ENCODE peak calls at places on chromosomes 12 and 14, in ten cellular contexts. B, P, J, X, G, U, C, H, Q and O are unnamed samples.

GRCh38 chr12:93733358-93733757 is 56.2 kb downstream of the CRADD start:
- DNase-seq in G (no peak), C (no peak), J (no peak), Q (no peak), X (no peak), P (no peak), B (peak; percentile 10), U (no peak), H (no peak), O (no peak)

GRCh38 chr12:26226629-26227375 is 31.4 kb downstream of the SSPN start:
- DNase-seq in Q (peak; percentile 24), J (no peak), U (peak; percentile 52), X (peak; percentile 31), C (no peak), G (peak; percentile 26), B (peak; percentile 9), P (peak; percentile 60), H (peak; percentile 37), O (no peak)

GRCh38 chr12:236445-236844 is 22.5 kb upstream of the SLC6A12 start:
- DNase-seq in B (no peak), X (no peak), G (no peak), Q (no peak), P (no peak), J (no peak), C (no peak), H (no peak), U (no peak), O (no peak)

GRCh38 chr14:30223966-30224365 is 296.3 kb upstream of the PRKD1 start:
- DNase-seq in H (no peak), Q (no peak), U (no peak), G (no peak), P (no peak), C (no peak), X (no peak), B (no peak), J (peak; percentile 38), O (no peak)

GRCh38 chr14:92649934-92650545 is 98.4 kb downstream of the LGMN start:
- DNase-seq in Q (no peak), J (peak; percentile 97), H (peak; percentile 73), G (peak; percentile 94), X (peak; percentile 51), P (no peak), C (no peak), B (no peak), U (no peak), O (peak; percentile 45)

GRCh38 chr12:63885401-63885800 is 40.9 kb downstream of the SRGAP1 start:
- DNase-seq in H (no peak), P (no peak), B (no peak), C (no peak), Q (no peak), U (no peak), J (no peak), X (no peak), G (no peak), O (no peak)

GRCh38 chr14:65153101-65153500 is 50.8 kb upstream of the MAX start:
- DNase-seq in Q (no peak), J (no peak), X (no peak), U (no peak), H (peak; percentile 39), B (no peak), G (no peak), P (no peak), C (no peak), O (no peak)

GRCh38 chr12:4857472-4858291 is 52.0 kb upstream of the KCNA1 start:
- DNase-seq in C (peak; percentile 65), P (peak; percentile 85), J (peak; percentile 67), U (peak; percentile 6), H (peak; percentile 61), X (peak; percentile 67), G (peak; percentile 80), B (peak; percentile 87), Q (peak; percentile 82), O (peak; percentile 30)

GRCh38 chr14:96699666-96700065 is 97.5 kb upstream of the VRK1 start:
- DNase-seq in Q (no peak), P (no peak), H (no peak), B (no peak), U (no peak), G (no peak), C (no peak), J (no peak), X (no peak), O (no peak)

GRCh38 chr12:105294164-105294563 is 36.3 kb upstream of the C12orf75 start:
- DNase-seq in H (no peak), C (no peak), B (no peak), U (no peak), Q (no peak), G (no peak), P (no peak), X (no peak), J (no peak), O (no peak)

GRCh38 chr14:25942090-25942489 is 655.7 kb downstream of the NOVA1 start:
- DNase-seq in X (no peak), P (no peak), G (no peak), B (no peak), H (no peak), C (no peak), J (no peak), U (no peak), Q (no peak), O (no peak)

GRCh38 chr14:66507181-66507721 is 696 bp upstream of the GPHN start:
- DNase-seq in H (no peak), Q (no peak), C (peak; percentile 0), J (no peak), X (no peak), P (no peak), G (no peak), U (peak; percentile 72), B (no peak), O (no peak)

GRCh38 chr12:15602051-15602672 is 187.0 kb downstream of the EPS8 start:
- DNase-seq in C (no peak), H (no peak), X (no peak), U (no peak), P (no peak), B (no peak), G (peak; percentile 32), Q (no peak), J (no peak), O (no peak)

GRCh38 chr12:83183132-83183531 is 496.4 kb downstream of the TMTC2 start:
- DNase-seq in X (no peak), B (no peak), C (no peak), J (no peak), Q (no peak), U (no peak), G (no peak), H (no peak), P (no peak), O (no peak)

GRCh38 chr12:89390802-89391673 is 38.7 kb upstream of the DUSP6 start:
- DNase-seq in J (peak; percentile 81), H (no peak), B (no peak), X (peak; percentile 73), P (no peak), G (peak; percentile 86), Q (no peak), C (peak; percentile 84), U (no peak), O (no peak)

GRCh38 chr12:128079476-128079875 is 187.5 kb upstream of the TMEM132C start:
- DNase-seq in G (no peak), U (no peak), Q (no peak), C (no peak), X (no peak), P (no peak), H (no peak), J (no peak), B (no peak), O (no peak)

GRCh38 chr12:9895215-9895971 is 14.1 kb downstream of the KLRF2 start:
- DNase-seq in B (no peak), J (no peak), X (no peak), Q (no peak), C (no peak), H (no peak), P (no peak), G (no peak), U (no peak), O (no peak)
- TF ChIP-seq CTCF in B (no peak), J (no peak), X (no peak), Q (no peak), C (no peak), H (no peak), P (no peak), G (no peak), U (no peak), O (no peak)

GRCh38 chr14:103091883-103092222 is 2.7 kb upstream of the EXOC3L4 start:
- DNase-seq in G (no peak), C (no peak), B (no peak), P (no peak), U (no peak), J (no peak), H (no peak), X (no peak), Q (no peak), O (no peak)
- TF ChIP-seq CTCF in G (no peak), C (no peak), B (peak; percentile 25), P (no peak), U (no peak), J (no peak), H (no peak), X (no peak), Q (no peak), O (no peak)

GRCh38 chr14:99995700-99996356 is 69.4 kb upstream of the EVL start:
- DNase-seq in P (peak; percentile 49), B (peak; percentile 84), Q (peak; percentile 75), H (peak; percentile 26), C (peak; percentile 60), X (peak; percentile 42), U (no peak), G (peak; percentile 73), J (peak; percentile 60), O (no peak)
- TF ChIP-seq CTCF in P (peak; percentile 55), B (peak; percentile 95), Q (peak; percentile 84), H (peak; percentile 53), C (peak; percentile 90), X (peak; percentile 87), U (peak; percentile 76), G (peak; percentile 88), J (peak; percentile 87), O (peak; percentile 24)

GRCh38 chr14:90756755-90757345 is 59.4 kb downstream of the TTC7B start:
- DNase-seq in C (no peak), B (peak; percentile 24), X (no peak), P (no peak), H (no peak), J (no peak), U (no peak), G (no peak), Q (no peak), O (peak; percentile 50)
- TF ChIP-seq CTCF in C (no peak), B (no peak), X (peak; percentile 14), P (no peak), H (no peak), J (no peak), U (no peak), G (peak; percentile 13), Q (no peak), O (no peak)

DNA sequence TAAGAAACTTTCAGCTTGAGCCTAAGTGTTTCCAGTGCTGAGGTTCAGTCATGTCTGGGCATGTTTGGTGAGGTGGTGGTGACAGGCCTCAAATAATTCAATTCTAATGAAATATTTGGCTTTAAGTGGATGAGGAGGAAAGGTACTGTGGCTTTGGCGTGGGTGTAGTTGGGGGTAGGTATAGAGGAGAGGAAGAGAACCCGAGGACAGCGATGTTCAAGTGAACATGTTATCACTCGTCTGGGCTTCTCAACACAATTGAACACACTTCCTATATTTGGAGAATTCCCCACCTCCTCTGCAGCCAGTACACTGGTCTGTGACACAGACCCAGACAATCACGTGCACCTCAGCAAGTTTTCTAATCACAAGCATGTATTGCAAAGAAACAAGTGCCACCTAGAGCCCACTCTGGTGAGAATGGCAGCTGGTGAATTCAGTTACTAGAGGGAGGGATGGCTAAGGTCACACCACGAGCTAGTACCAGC is 53.0 kb downstream of the IFNG-AS1 start:
- DNase-seq in B (peak; percentile 65), G (peak; percentile 13), X (no peak), P (no peak), Q (peak; percentile 47), J (peak; percentile 3), U (peak; percentile 95), H (no peak), C (no peak), O (no peak)
- TF ChIP-seq CTCF in B (peak; percentile 26), G (no peak), X (no peak), P (no peak), Q (no peak), J (no peak), U (peak; percentile 42), H (no peak), C (no peak), O (no peak)